ENCODE peak calls at places on chromosome 22, in ten cellular contexts. G is left lung, A is non-pigmented ciliary epithelial cell, C is HTR-8/SVneo, L is bronchial epithelial cell, V is amygdala, I is fibroblast of the aortic adventitia, Y is nephron progenitor cell, R is NCI-H2171 treated with DMSO at 0.1 percent for 48 hours, D is IMR-90. S is an unnamed sample.

GRCh38 chr22:27170491-27170890 is 513.1 kb downstream of the MIAT start:
- DNase-seq in G (no peak), A (peak), C (peak), L (no peak), V (no peak), I (peak), Y (peak), R (no peak), D (peak), S (peak)

GRCh38 chr22:29341056-29341848 is 25.8 kb upstream of the RASL10A start:
- DNase-seq in G (no peak), A (no peak), C (no peak), L (no peak), V (no peak), I (no peak), Y (no peak), R (no peak), D (no peak), S (no peak)

GRCh38 chr22:44734278-44734677 is 18.1 kb upstream of the ARHGAP8 start:
- DNase-seq in G (no peak), A (no peak), C (no peak), L (no peak), V (no peak), I (no peak), Y (no peak), R (no peak), D (no peak), S (no peak)

GRCh38 chr22:46679711-46680269 is 58.3 kb downstream of the CERK start:
- DNase-seq in G (no peak), A (no peak), C (no peak), L (no peak), V (no peak), I (no peak), Y (no peak), R (no peak), D (no peak), S (no peak)

GRCh38 chr22:29914165-29914564 is 31.2 kb downstream of the MTMR3 start:
- DNase-seq in G (no peak), A (peak), C (peak), L (peak), V (no peak), I (peak), Y (no peak), R (no peak), D (peak), S (peak)

GRCh38 chr22:30045901-30046715 is 34.2 kb upstream of the HORMAD2 start:
- DNase-seq in G (no peak), A (no peak), C (no peak), L (no peak), V (no peak), I (no peak), Y (no peak), R (no peak), D (no peak), S (no peak)

GRCh38 chr22:41538583-41538982 is 5.7 kb downstream of the POLR3H start:
- DNase-seq in G (no peak), A (no peak), C (no peak), L (no peak), V (peak), I (no peak), Y (no peak), R (no peak), D (no peak), S (no peak)

GRCh38 chr22:36467042-36467810 is 14.2 kb downstream of the TXN2 start:
- DNase-seq in G (peak), A (no peak), C (no peak), L (no peak), V (peak), I (peak), Y (no peak), R (no peak), D (peak), S (peak)

GRCh38 chr22:23075525-23076216 is 5.4 kb downstream of the GNAZ start:
- DNase-seq in G (no peak), A (no peak), C (no peak), L (no peak), V (no peak), I (no peak), Y (no peak), R (no peak), D (no peak), S (no peak)

GRCh38 chr22:29070490-29070889 is 2.3 kb upstream of the KREMEN1 start:
- DNase-seq in G (no peak), A (no peak), C (no peak), L (no peak), V (no peak), I (no peak), Y (no peak), R (peak), D (no peak), S (no peak)

GRCh38 chr22:43435851-43436535 is 24.2 kb downstream of the MPPED1 start:
- DNase-seq in G (no peak), A (no peak), C (no peak), L (no peak), V (no peak), I (no peak), Y (no peak), R (peak), D (no peak), S (no peak)

GRCh38 chr22:39176673-39177455 is 24.4 kb upstream of the CBX7 start:
- DNase-seq in G (no peak), A (no peak), C (no peak), L (no peak), V (no peak), I (no peak), Y (no peak), R (no peak), D (no peak), S (no peak)

GRCh38 chr22:19571995-19572394 is 47.8 kb upstream of the CLDN5 start:
- DNase-seq in G (no peak), A (no peak), C (no peak), L (peak), V (no peak), I (peak), Y (no peak), R (no peak), D (no peak), S (no peak)

GRCh38 chr22:34669001-34669400 is 397.0 kb upstream of the ISX start:
- DNase-seq in G (no peak), A (no peak), C (no peak), L (peak), V (no peak), I (no peak), Y (no peak), R (no peak), D (no peak), S (peak)

GRCh38 chr22:24901448-24901847 is 45.0 kb downstream of the LHFPL7 start:
- DNase-seq in G (no peak), A (no peak), C (no peak), L (no peak), V (no peak), I (no peak), Y (no peak), R (no peak), D (no peak), S (no peak)